ENCODE peak calls at places on chromosome 6, in seven cellular contexts. C is osteocyte, V is fibroblast of mammary gland, H is tibial artery, N is astrocyte of the spinal cord, B is GM10248, G is pancreas. P is an unnamed sample.

GRCh38 chr6:121335111-121336008 is 1.1 kb upstream of the TBC1D32 start:
- DNase-seq in G (no peak), N (peak), V (peak), H (no peak), B (no peak), C (no peak), P (no peak)

GRCh38 chr6:37612475-37612874 is 85.2 kb downstream of the MDGA1 start:
- DNase-seq in G (no peak), B (no peak), N (peak), C (no peak), H (no peak), V (peak), P (no peak)

GRCh38 chr6:28490191-28490890 is 25.3 kb downstream of the GPX6 start:
- DNase-seq in G (no peak), N (no peak), V (no peak), H (no peak), B (peak), C (no peak), P (peak)

GRCh38 chr6:170174771-170175643 is 115.9 kb downstream of the DLL1 start:
- DNase-seq in B (no peak), N (no peak), V (no peak), H (peak), C (peak), G (no peak), P (no peak)

GRCh38 chr6:101402618-101403002 is 9.1 kb downstream of the GRIK2 start:
- DNase-seq in H (no peak), V (no peak), B (no peak), G (peak), C (no peak), N (no peak), P (no peak)

GRCh38 chr6:27263886-27264285 is 16.4 kb downstream of the PRSS16 start:
- DNase-seq in C (peak), B (no peak), H (no peak), N (no peak), V (no peak), G (no peak), P (no peak)

GRCh38 chr6:88728756-88729155 is 234.7 kb downstream of the RNGTT start:
- DNase-seq in N (no peak), B (no peak), C (no peak), V (no peak), G (no peak), H (no peak), P (no peak)

GRCh38 chr6:106185626-106186025 is 99.5 kb downstream of the PRDM1 start:
- DNase-seq in N (no peak), H (no peak), B (no peak), V (no peak), G (no peak), C (no peak), P (no peak)

DNA sequence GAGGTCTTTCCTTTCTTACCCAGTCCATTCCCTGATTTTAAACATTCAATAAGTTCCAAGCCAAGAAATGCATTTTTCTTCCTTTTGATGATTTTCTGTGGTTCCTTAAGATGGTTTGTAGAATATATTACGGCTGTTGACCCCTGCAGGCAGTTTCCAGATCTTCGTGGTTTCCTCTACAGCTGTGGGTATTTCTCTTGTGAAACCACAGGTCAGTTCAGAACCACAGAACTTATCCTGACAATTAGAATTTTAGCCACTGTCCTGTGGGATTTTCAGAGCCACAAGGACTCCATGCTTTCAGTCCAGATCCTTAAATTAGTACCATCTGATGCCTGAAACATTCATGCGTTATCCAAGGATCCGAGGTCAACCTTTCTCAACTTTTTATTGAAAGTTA is 29.7 kb upstream of the EXOC2 start:
- DNase-seq in C (no peak), H (no peak), N (peak), B (no peak), G (no peak), V (peak), P (no peak)
- TF ChIP-seq CTCF in C (no peak), H (no peak), N (peak), B (no peak), G (no peak), V (no peak), P (no peak)

GRCh38 chr6:109783245-109783990 is 92.3 kb downstream of the FIG4 start:
- DNase-seq in C (no peak), G (no peak), B (no peak), N (no peak), H (no peak), V (peak), P (no peak)
- TF ChIP-seq CTCF in C (peak), G (no peak), B (no peak), N (peak), H (no peak), V (peak), P (no peak)

DNA sequence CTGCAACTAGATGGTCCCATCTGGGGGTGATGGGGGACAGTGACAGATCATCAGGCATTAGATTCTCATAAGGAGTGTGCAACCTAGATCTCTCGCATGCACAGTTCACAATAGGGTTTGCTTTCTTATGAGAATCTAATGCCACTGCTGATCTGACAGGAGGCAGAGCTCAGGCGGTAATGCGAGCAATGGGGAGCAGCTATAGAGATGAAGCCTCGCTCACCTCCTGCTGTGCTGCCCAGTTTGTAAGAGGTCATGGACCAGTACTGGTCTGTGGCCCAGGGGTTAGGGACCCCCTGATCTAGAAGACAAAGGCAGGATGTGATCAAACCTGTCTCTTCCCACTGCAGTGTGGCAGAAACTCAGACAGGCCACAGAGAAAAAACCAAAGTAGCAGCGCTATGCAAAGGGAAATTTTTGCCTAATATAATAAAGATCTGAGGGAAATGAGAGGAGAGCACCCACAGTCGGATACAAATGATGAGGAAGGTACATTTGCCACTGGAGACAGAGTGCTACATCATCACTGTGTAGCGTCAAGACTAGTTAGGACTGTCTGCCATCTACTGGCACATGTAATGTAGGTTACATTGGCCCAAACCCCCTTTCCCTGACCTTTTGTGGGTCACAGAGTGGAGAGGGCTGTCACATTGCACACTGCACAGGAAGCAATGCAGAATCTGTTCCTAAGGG is 4.1 kb upstream of the LY86 start:
- DNase-seq in B (no peak), C (no peak), G (no peak), N (no peak), H (no peak), V (no peak), P (no peak)
- TF ChIP-seq CTCF in B (peak), C (no peak), G (no peak), N (no peak), H (no peak), V (no peak), P (peak)

DNA sequence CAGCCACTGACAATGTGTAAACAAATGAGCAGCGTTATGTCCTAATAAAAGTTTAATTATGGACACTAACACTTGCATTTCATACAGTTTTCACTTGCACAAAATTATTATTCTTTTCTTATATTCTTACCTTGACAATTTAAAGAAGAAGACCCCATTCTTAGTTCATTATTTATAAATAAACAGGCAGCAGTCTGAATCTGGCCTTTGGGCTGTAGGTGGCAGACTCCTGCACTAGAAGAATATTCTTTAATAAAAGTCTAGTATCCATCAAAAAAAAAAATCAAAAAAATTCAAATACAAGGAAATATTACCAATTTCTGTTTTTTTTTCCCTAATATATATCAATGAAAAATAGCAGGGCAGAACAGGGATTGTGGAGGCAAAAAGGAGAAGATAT is 24.8 kb downstream of the PTCHD4 start:
- DNase-seq in H (no peak), V (no peak), B (no peak), C (no peak), N (no peak), G (no peak), P (no peak)
- TF ChIP-seq CTCF in H (no peak), V (peak), B (no peak), C (peak), N (peak), G (no peak), P (no peak)

P was measured in GM13976.